ENCODE peak calls at places on chromosomes 2 and 18, in six cellular contexts. One of them, this sample, is unnamed.

GRCh38 chr18:79921984-79922965 is 29.2 kb downstream of the SLC66A2 start:
- DNase-seq in gastrocnemius medialis: no peak
- DNase-seq in kidney: peak; percentile 62
- DNase-seq in colonic mucosa: peak; percentile 12
- DNase-seq in pancreas: peak; percentile 8
- DNase-seq in astrocyte: no peak
- DNase-seq in this sample: no peak

GRCh38 chr2:226777611-226778010 is 22.0 kb downstream of the IRS1 start:
- DNase-seq in gastrocnemius medialis: no peak
- DNase-seq in kidney: no peak
- DNase-seq in colonic mucosa: no peak
- DNase-seq in pancreas: no peak
- DNase-seq in astrocyte: no peak
- DNase-seq in this sample: no peak

GRCh38 chr2:128305555-128306080 is 13.1 kb downstream of the HS6ST1 start:
- DNase-seq in gastrocnemius medialis: no peak
- DNase-seq in kidney: peak; percentile 75
- DNase-seq in colonic mucosa: no peak
- DNase-seq in pancreas: no peak
- DNase-seq in astrocyte: no peak
- DNase-seq in this sample: peak; percentile 11

GRCh38 chr2:151777911-151778310 is 43.6 kb upstream of the NEB start:
- DNase-seq in gastrocnemius medialis: no peak
- DNase-seq in kidney: no peak
- DNase-seq in colonic mucosa: no peak
- DNase-seq in pancreas: no peak
- DNase-seq in astrocyte: peak; percentile 57
- DNase-seq in this sample: no peak

GRCh38 chr2:98518106-98518505 is 73.4 kb downstream of the INPP4A start:
- DNase-seq in gastrocnemius medialis: no peak
- DNase-seq in kidney: no peak
- DNase-seq in colonic mucosa: peak; percentile 37
- DNase-seq in pancreas: no peak
- DNase-seq in astrocyte: no peak
- DNase-seq in this sample: peak; percentile 34

GRCh38 chr2:10344105-10345066 is 41.7 kb downstream of the HPCAL1 start:
- DNase-seq in gastrocnemius medialis: no peak
- DNase-seq in kidney: peak; percentile 57
- DNase-seq in colonic mucosa: no peak
- DNase-seq in pancreas: no peak
- DNase-seq in astrocyte: no peak
- DNase-seq in this sample: no peak

GRCh38 chr2:216034065-216034464 is 20.7 kb upstream of the MREG start:
- DNase-seq in gastrocnemius medialis: no peak
- DNase-seq in kidney: peak; percentile 78
- DNase-seq in colonic mucosa: peak; percentile 77
- DNase-seq in pancreas: peak; percentile 36
- DNase-seq in astrocyte: peak; percentile 41
- DNase-seq in this sample: peak; percentile 54

GRCh38 chr2:49255325-49256023 is 101.2 kb upstream of the FSHR start:
- DNase-seq in gastrocnemius medialis: no peak
- DNase-seq in kidney: no peak
- DNase-seq in colonic mucosa: no peak
- DNase-seq in pancreas: no peak
- DNase-seq in astrocyte: no peak
- DNase-seq in this sample: no peak

GRCh38 chr2:237645261-237645660 is 17.9 kb downstream of the LRRFIP1 start:
- DNase-seq in gastrocnemius medialis: no peak
- DNase-seq in kidney: peak; percentile 19
- DNase-seq in colonic mucosa: no peak
- DNase-seq in pancreas: no peak
- DNase-seq in astrocyte: no peak
- DNase-seq in this sample: no peak

GRCh38 chr18:70025580-70025979 is 77.9 kb upstream of the CD226 start:
- DNase-seq in gastrocnemius medialis: no peak
- DNase-seq in kidney: no peak
- DNase-seq in colonic mucosa: no peak
- DNase-seq in pancreas: no peak
- DNase-seq in astrocyte: no peak
- DNase-seq in this sample: no peak

GRCh38 chr2:240429872-240430491 is 5.5 kb upstream of the GPC1 start:
- DNase-seq in gastrocnemius medialis: no peak
- DNase-seq in kidney: peak; percentile 58
- DNase-seq in colonic mucosa: no peak
- DNase-seq in pancreas: peak; percentile 10
- DNase-seq in astrocyte: no peak
- DNase-seq in this sample: no peak

GRCh38 chr2:238294393-238295143 is 6.2 kb upstream of the PER2 start:
- DNase-seq in gastrocnemius medialis: no peak
- DNase-seq in kidney: no peak
- DNase-seq in colonic mucosa: peak; percentile 86
- DNase-seq in pancreas: no peak
- DNase-seq in astrocyte: no peak
- DNase-seq in this sample: no peak

GRCh38 chr18:65761636-65762310 is 11.0 kb downstream of the CDH7 start:
- DNase-seq in gastrocnemius medialis: no peak
- DNase-seq in kidney: no peak
- DNase-seq in colonic mucosa: no peak
- DNase-seq in pancreas: no peak
- DNase-seq in astrocyte: no peak
- DNase-seq in this sample: no peak

DNA sequence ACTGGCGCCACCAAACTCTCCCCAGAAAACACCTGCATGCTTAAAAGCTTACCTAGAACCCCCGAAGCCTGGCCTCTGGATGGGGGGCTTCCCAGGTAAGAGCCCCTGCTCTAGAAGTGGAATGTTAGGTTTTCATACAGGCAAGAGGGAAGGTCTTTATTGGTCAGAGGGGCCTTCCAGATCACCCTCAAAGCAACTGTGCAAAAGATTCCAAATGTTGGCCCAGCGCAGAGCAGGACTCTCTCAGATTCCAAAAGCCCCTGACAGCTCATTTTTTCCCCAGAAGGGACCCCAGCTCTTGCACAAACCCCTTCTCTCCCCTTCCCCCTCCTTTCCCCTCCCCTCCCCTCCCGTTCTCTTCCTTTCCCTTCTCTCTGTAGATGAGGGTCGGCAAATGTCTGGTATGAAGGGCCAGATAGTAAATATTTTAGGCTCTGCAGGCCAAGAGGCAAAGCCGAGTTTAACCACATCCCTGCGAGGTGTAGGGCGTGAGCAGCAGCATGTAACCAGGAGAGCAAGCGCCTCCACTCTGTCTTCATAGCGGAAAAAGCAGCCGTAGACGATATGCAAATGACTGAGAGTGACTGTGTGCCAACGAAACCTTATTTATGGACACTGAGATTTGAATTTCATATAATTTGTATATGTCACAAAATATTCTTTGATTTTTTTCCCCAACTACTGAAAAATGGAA is 116.9 kb downstream of the SMAD7 start:
- DNase-seq in gastrocnemius medialis: no peak
- DNase-seq in kidney: peak; percentile 68
- DNase-seq in colonic mucosa: no peak
- DNase-seq in pancreas: no peak
- DNase-seq in astrocyte: peak; percentile 47
- DNase-seq in this sample: no peak
- H3K27ac ChIP-seq in gastrocnemius medialis: no peak overlapping the region
- H3K27ac ChIP-seq in kidney: no peak overlapping the region
- H3K27ac ChIP-seq in colonic mucosa: no peak overlapping the region
- H3K27ac ChIP-seq in pancreas: peak overlapping the region; percentile 23
- H3K27ac ChIP-seq in astrocyte: peak overlapping the region; percentile 73
- H3K27ac ChIP-seq in this sample: no peak overlapping the region

GRCh38 chr18:13382683-13382989 is 164.1 kb downstream of the LDLRAD4 start:
- DNase-seq in gastrocnemius medialis: no peak
- DNase-seq in kidney: peak; percentile 74
- DNase-seq in colonic mucosa: no peak
- DNase-seq in pancreas: no peak
- DNase-seq in astrocyte: no peak
- DNase-seq in this sample: no peak
- H3K4me3 ChIP-seq in gastrocnemius medialis: peak overlapping the region; percentile 41
- H3K4me3 ChIP-seq in kidney: peak overlapping the region; percentile 70
- H3K4me3 ChIP-seq in colonic mucosa: no peak overlapping the region
- H3K4me3 ChIP-seq in pancreas: no peak overlapping the region
- H3K4me3 ChIP-seq in astrocyte: no peak overlapping the region
- H3K4me3 ChIP-seq in this sample: no peak overlapping the region

DNA sequence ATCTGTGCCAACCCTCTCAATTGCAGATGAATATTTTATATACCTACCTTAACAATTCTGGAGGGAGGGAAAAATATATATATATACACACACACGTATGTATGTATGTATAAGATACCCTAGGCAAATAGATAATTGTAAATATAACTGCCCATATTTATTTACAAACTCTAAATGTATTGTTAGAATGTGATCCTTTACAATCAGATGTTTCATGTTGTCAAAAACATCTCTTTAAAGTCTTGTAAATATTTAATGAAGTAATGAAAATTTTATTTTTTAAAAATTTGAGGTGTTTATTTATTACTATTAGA is 11.6 kb downstream of the ANKRD12 start:
- DNase-seq in gastrocnemius medialis: no peak
- DNase-seq in kidney: no peak
- DNase-seq in colonic mucosa: no peak
- DNase-seq in pancreas: no peak
- DNase-seq in astrocyte: no peak
- DNase-seq in this sample: no peak
- H3K27ac ChIP-seq in gastrocnemius medialis: peak overlapping the region; percentile 60
- H3K27ac ChIP-seq in kidney: no peak overlapping the region
- H3K27ac ChIP-seq in colonic mucosa: peak overlapping the region; percentile 13
- H3K27ac ChIP-seq in pancreas: peak overlapping the region; percentile 61
- H3K27ac ChIP-seq in astrocyte: no peak overlapping the region
- H3K27ac ChIP-seq in this sample: no peak overlapping the region

GRCh38 chr2:101125374-101125773 is 25.8 kb downstream of the TBC1D8 start:
- DNase-seq in gastrocnemius medialis: no peak
- DNase-seq in kidney: no peak
- DNase-seq in colonic mucosa: no peak
- DNase-seq in pancreas: no peak
- DNase-seq in astrocyte: peak; percentile 44
- DNase-seq in this sample: no peak

GRCh38 chr2:101127319-101128056 is 23.7 kb downstream of the TBC1D8 start:
- DNase-seq in gastrocnemius medialis: no peak
- DNase-seq in kidney: no peak
- DNase-seq in colonic mucosa: no peak
- DNase-seq in pancreas: no peak
- DNase-seq in astrocyte: no peak
- DNase-seq in this sample: no peak

GRCh38 chr2:101124061-101124460 is 27.1 kb downstream of the TBC1D8 start:
- DNase-seq in gastrocnemius medialis: no peak
- DNase-seq in kidney: no peak
- DNase-seq in colonic mucosa: no peak
- DNase-seq in pancreas: no peak
- DNase-seq in astrocyte: no peak
- DNase-seq in this sample: no peak

GRCh38 chr2:101125799-101126198 is 25.4 kb downstream of the TBC1D8 start:
- DNase-seq in gastrocnemius medialis: no peak
- DNase-seq in kidney: no peak
- DNase-seq in colonic mucosa: no peak
- DNase-seq in pancreas: no peak
- DNase-seq in astrocyte: no peak
- DNase-seq in this sample: no peak

GRCh38 chr2:101124684-101125366 is 26.4 kb downstream of the TBC1D8 start:
- DNase-seq in gastrocnemius medialis: peak; percentile 77
- DNase-seq in kidney: peak; percentile 90
- DNase-seq in colonic mucosa: peak; percentile 52
- DNase-seq in pancreas: peak; percentile 60
- DNase-seq in astrocyte: peak; percentile 65
- DNase-seq in this sample: peak; percentile 53
- H3K4me3 ChIP-seq in gastrocnemius medialis: peak overlapping the region; percentile 36
- H3K4me3 ChIP-seq in kidney: no peak overlapping the region
- H3K4me3 ChIP-seq in colonic mucosa: no peak overlapping the region
- H3K4me3 ChIP-seq in pancreas: no peak overlapping the region
- H3K4me3 ChIP-seq in astrocyte: no peak overlapping the region
- H3K4me3 ChIP-seq in this sample: peak overlapping the region; percentile 3

GRCh38 chr2:133420748-133421147 is 147.5 kb downstream of the NCKAP5 start:
- DNase-seq in gastrocnemius medialis: no peak
- DNase-seq in kidney: no peak
- DNase-seq in colonic mucosa: peak; percentile 20
- DNase-seq in pancreas: no peak
- DNase-seq in astrocyte: no peak
- DNase-seq in this sample: no peak
- H3K27ac ChIP-seq in gastrocnemius medialis: no peak overlapping the region
- H3K27ac ChIP-seq in kidney: no peak overlapping the region
- H3K27ac ChIP-seq in colonic mucosa: peak overlapping the region; percentile 39
- H3K27ac ChIP-seq in pancreas: no peak overlapping the region
- H3K27ac ChIP-seq in astrocyte: no peak overlapping the region
- H3K27ac ChIP-seq in this sample: no peak overlapping the region